ENCODE peak calls at places on chromosomes 3 and 15, in four cellular contexts. One of them, this sample, is unnamed.

GRCh38 chr15:41772720-41773331 is 1.5 kb upstream of the MAPKBP1 start:
- DNase-seq in left ventricle myocardium superior: no peak
- DNase-seq in BJ: no peak
- DNase-seq in CD8-positive, alpha-beta memory T cell: peak
- DNase-seq in this sample: peak

GRCh38 chr3:126551066-126551838 is 7.5 kb downstream of the C3orf22 start:
- DNase-seq in left ventricle myocardium superior: no peak
- DNase-seq in BJ: no peak
- DNase-seq in CD8-positive, alpha-beta memory T cell: no peak
- DNase-seq in this sample: no peak

GRCh38 chr3:183896610-183897009 is 11.9 kb upstream of the PARL start:
- DNase-seq in left ventricle myocardium superior: no peak
- DNase-seq in BJ: no peak
- DNase-seq in CD8-positive, alpha-beta memory T cell: no peak
- DNase-seq in this sample: no peak

GRCh38 chr15:66046751-66047150 is 177.5 kb downstream of the RAB11A start:
- DNase-seq in left ventricle myocardium superior: no peak
- DNase-seq in BJ: no peak
- DNase-seq in CD8-positive, alpha-beta memory T cell: no peak
- DNase-seq in this sample: no peak

GRCh38 chr3:8579101-8579500 is 65.5 kb downstream of the SSUH2 start:
- DNase-seq in left ventricle myocardium superior: no peak
- DNase-seq in BJ: no peak
- DNase-seq in CD8-positive, alpha-beta memory T cell: no peak
- DNase-seq in this sample: no peak

GRCh38 chr15:69501456-69501855 is 48.8 kb downstream of the RPLP1 start:
- DNase-seq in left ventricle myocardium superior: no peak
- DNase-seq in BJ: no peak
- DNase-seq in CD8-positive, alpha-beta memory T cell: no peak
- DNase-seq in this sample: no peak

GRCh38 chr15:62503451-62503850 is 338.4 kb upstream of the C2CD4B start:
- DNase-seq in left ventricle myocardium superior: no peak
- DNase-seq in BJ: no peak
- DNase-seq in CD8-positive, alpha-beta memory T cell: no peak
- DNase-seq in this sample: no peak

GRCh38 chr3:23442598-23443383 is 239.7 kb downstream of the UBE2E2 start:
- DNase-seq in left ventricle myocardium superior: no peak
- DNase-seq in BJ: no peak
- DNase-seq in CD8-positive, alpha-beta memory T cell: no peak
- DNase-seq in this sample: no peak

GRCh38 chr15:99906793-99907192 is 173.6 kb upstream of the LYSMD4 start:
- DNase-seq in left ventricle myocardium superior: no peak
- DNase-seq in BJ: no peak
- DNase-seq in CD8-positive, alpha-beta memory T cell: no peak
- DNase-seq in this sample: no peak

GRCh38 chr3:127889976-127890650 is 24.9 kb upstream of the KBTBD12 start:
- DNase-seq in left ventricle myocardium superior: no peak
- DNase-seq in BJ: no peak
- DNase-seq in CD8-positive, alpha-beta memory T cell: no peak
- DNase-seq in this sample: no peak

GRCh38 chr3:18440053-18440768 is 15.1 kb upstream of the SATB1 start:
- DNase-seq in left ventricle myocardium superior: no peak
- DNase-seq in BJ: no peak
- DNase-seq in CD8-positive, alpha-beta memory T cell: no peak
- DNase-seq in this sample: no peak

GRCh38 chr15:89419370-89419984 is 76.9 kb downstream of the RHCG start:
- DNase-seq in left ventricle myocardium superior: peak
- DNase-seq in BJ: no peak
- DNase-seq in CD8-positive, alpha-beta memory T cell: peak
- DNase-seq in this sample: no peak

GRCh38 chr15:92909131-92909781 is 9.1 kb downstream of the CHD2 start:
- DNase-seq in left ventricle myocardium superior: no peak
- DNase-seq in BJ: no peak
- DNase-seq in CD8-positive, alpha-beta memory T cell: no peak
- DNase-seq in this sample: no peak

GRCh38 chr3:39138804-39139415 is 14.5 kb downstream of the CSRNP1 start:
- DNase-seq in left ventricle myocardium superior: peak
- DNase-seq in BJ: no peak
- DNase-seq in CD8-positive, alpha-beta memory T cell: peak
- DNase-seq in this sample: no peak

GRCh38 chr3:105375750-105376511 is 9.2 kb downstream of the ALCAM start:
- DNase-seq in left ventricle myocardium superior: no peak
- DNase-seq in BJ: no peak
- DNase-seq in CD8-positive, alpha-beta memory T cell: no peak
- DNase-seq in this sample: no peak

GRCh38 chr15:98878172-98878571 is 129.4 kb downstream of the PGPEP1L start:
- DNase-seq in left ventricle myocardium superior: no peak
- DNase-seq in BJ: no peak
- DNase-seq in CD8-positive, alpha-beta memory T cell: no peak
- DNase-seq in this sample: no peak

GRCh38 chr15:91915576-91915975 is 62.1 kb downstream of the SLCO3A1 start:
- DNase-seq in left ventricle myocardium superior: no peak
- DNase-seq in BJ: no peak
- DNase-seq in CD8-positive, alpha-beta memory T cell: no peak
- DNase-seq in this sample: no peak

GRCh38 chr15:80072285-80072684 is 12.8 kb downstream of the ZFAND6 start:
- DNase-seq in left ventricle myocardium superior: no peak
- DNase-seq in BJ: peak
- DNase-seq in CD8-positive, alpha-beta memory T cell: no peak
- DNase-seq in this sample: no peak

GRCh38 chr15:29133321-29133720 is 136.3 kb downstream of the NSMCE3 start:
- DNase-seq in left ventricle myocardium superior: no peak
- DNase-seq in BJ: no peak
- DNase-seq in CD8-positive, alpha-beta memory T cell: peak
- DNase-seq in this sample: no peak

GRCh38 chr3:71144525-71145253 is 438.8 kb downstream of the FOXP1 start:
- DNase-seq in left ventricle myocardium superior: no peak
- DNase-seq in BJ: no peak
- DNase-seq in CD8-positive, alpha-beta memory T cell: no peak
- DNase-seq in this sample: no peak

GRCh38 chr3:42148982-42149432 is 57.9 kb downstream of the TRAK1 start:
- DNase-seq in left ventricle myocardium superior: peak
- DNase-seq in BJ: peak
- DNase-seq in CD8-positive, alpha-beta memory T cell: no peak
- DNase-seq in this sample: no peak

GRCh38 chr3:14561051-14561634 is 21.0 kb upstream of the GRIP2 start:
- DNase-seq in left ventricle myocardium superior: no peak
- DNase-seq in BJ: no peak
- DNase-seq in CD8-positive, alpha-beta memory T cell: no peak
- DNase-seq in this sample: no peak

GRCh38 chr15:62925875-62926274 is 116.7 kb upstream of the TPM1 start:
- DNase-seq in left ventricle myocardium superior: no peak
- DNase-seq in BJ: no peak
- DNase-seq in CD8-positive, alpha-beta memory T cell: no peak
- DNase-seq in this sample: no peak

GRCh38 chr3:181887685-181888084 is 176.0 kb downstream of the SOX2 start:
- DNase-seq in left ventricle myocardium superior: no peak
- DNase-seq in BJ: no peak
- DNase-seq in CD8-positive, alpha-beta memory T cell: no peak
- DNase-seq in this sample: no peak

GRCh38 chr3:33831053-33831452 is 32.6 kb downstream of the PDCD6IP start:
- DNase-seq in left ventricle myocardium superior: no peak
- DNase-seq in BJ: peak
- DNase-seq in CD8-positive, alpha-beta memory T cell: no peak
- DNase-seq in this sample: no peak

GRCh38 chr3:141399200-141399599 is 30.9 kb downstream of the ZBTB38 start:
- DNase-seq in left ventricle myocardium superior: no peak
- DNase-seq in BJ: no peak
- DNase-seq in CD8-positive, alpha-beta memory T cell: no peak
- DNase-seq in this sample: no peak

GRCh38 chr3:31288641-31289100 is 244.1 kb upstream of the STT3B start:
- DNase-seq in left ventricle myocardium superior: no peak
- DNase-seq in BJ: no peak
- DNase-seq in CD8-positive, alpha-beta memory T cell: peak
- DNase-seq in this sample: no peak